ENCODE peak calls at places on chromosomes 13 and 19, in eight cellular contexts. F, E, P, Z, R, A, V and S are unnamed samples.

GRCh38 chr19:927044-927706 is 1.3 kb downstream of the ARID3A start:
- DNase-seq in F (no peak), V (peak), Z (no peak), R (peak), A (no peak), E (peak), P (no peak), S (no peak)

GRCh38 chr13:110137677-110138008 is 169.3 kb downstream of the COL4A1 start:
- DNase-seq in V (no peak), P (no peak), R (peak), F (peak), A (peak), Z (no peak), E (no peak), S (peak)

GRCh38 chr19:19021115-19021514 is 12.2 kb downstream of the SUGP2 start:
- DNase-seq in V (peak), E (peak), Z (peak), A (no peak), R (no peak), P (no peak), F (no peak), S (peak)

GRCh38 chr13:100876044-100876403 is 201.4 kb upstream of the TMTC4 start:
- DNase-seq in F (no peak), R (no peak), P (no peak), A (no peak), Z (no peak), V (no peak), E (no peak), S (no peak)

GRCh38 chr19:19558636-19559035 is 20.6 kb downstream of the CILP2 start:
- DNase-seq in P (no peak), V (no peak), E (no peak), R (no peak), A (no peak), F (no peak), Z (no peak), S (no peak)

GRCh38 chr13:111859361-111860105 is 207.4 kb upstream of the SOX1 start:
- DNase-seq in P (no peak), E (no peak), A (peak), Z (no peak), F (peak), V (no peak), R (no peak), S (no peak)

GRCh38 chr19:55552206-55552605 is 6.9 kb upstream of the SBK3 start:
- DNase-seq in Z (no peak), F (no peak), A (no peak), P (no peak), E (no peak), R (no peak), V (no peak), S (no peak)

GRCh38 chr13:30002577-30002976 is 152.2 kb upstream of the UBL3 start:
- DNase-seq in P (peak), F (no peak), R (no peak), Z (peak), V (peak), A (no peak), E (peak), S (no peak)

GRCh38 chr19:33456845-33457220 is 64.8 kb downstream of the PEPD start:
- DNase-seq in Z (no peak), V (no peak), P (no peak), F (no peak), E (no peak), A (no peak), R (no peak), S (no peak)

GRCh38 chr13:79349011-79349410 is 57.0 kb downstream of the RBM26 start:
- DNase-seq in E (no peak), R (no peak), Z (peak), V (no peak), P (no peak), A (no peak), F (no peak), S (no peak)

GRCh38 chr19:11116507-11116906 is 27.2 kb downstream of the LDLR start:
- DNase-seq in F (no peak), Z (no peak), E (no peak), A (no peak), V (no peak), P (no peak), R (no peak), S (no peak)

GRCh38 chr19:46426035-46426505 is 2.7 kb downstream of the PNMA8C start:
- DNase-seq in Z (peak), V (no peak), P (no peak), A (no peak), E (no peak), R (peak), F (no peak), S (peak)

GRCh38 chr13:33575378-33575777 is 242.6 kb upstream of the RFC3 start:
- DNase-seq in Z (no peak), A (no peak), P (no peak), R (no peak), V (no peak), E (no peak), F (no peak), S (no peak)

GRCh38 chr19:42370667-42371066 is 19.4 kb downstream of the CNFN start:
- DNase-seq in F (no peak), E (no peak), V (no peak), R (no peak), P (no peak), A (no peak), Z (peak), S (no peak)

GRCh38 chr13:110913322-110913721 is 1.5 kb downstream of the ANKRD10 start:
- DNase-seq in R (peak), P (no peak), F (no peak), V (peak), A (no peak), Z (no peak), E (no peak), S (no peak)

GRCh38 chr13:64410654-64411053 is 2819.5 kb downstream of the PCDH9 start:
- DNase-seq in A (no peak), E (no peak), V (no peak), R (no peak), F (no peak), Z (no peak), P (no peak), S (no peak)

GRCh38 chr19:7894612-7895309 is 6.5 kb downstream of the LRRC8E start:
- DNase-seq in P (no peak), V (no peak), Z (no peak), A (no peak), F (no peak), R (peak), E (no peak), S (no peak)

GRCh38 chr13:44311011-44311481 is 62.6 kb upstream of the SERP2 start:
- DNase-seq in F (no peak), A (no peak), V (peak), E (no peak), P (no peak), R (no peak), Z (peak), S (no peak)

GRCh38 chr19:48283908-48284307 is 14.0 kb downstream of the ZNF114 start:
- DNase-seq in R (no peak), A (no peak), F (no peak), V (peak), E (peak), Z (peak), P (peak), S (no peak)

GRCh38 chr19:30999726-31000125 is 349.5 kb downstream of the TSHZ3 start:
- DNase-seq in E (no peak), A (no peak), Z (no peak), P (peak), F (no peak), R (no peak), V (no peak), S (no peak)

GRCh38 chr19:13022859-13023636 is 27.8 kb downstream of the NFIX start:
- DNase-seq in F (peak), R (peak), Z (peak), A (no peak), P (peak), V (peak), E (peak), S (peak)

GRCh38 chr13:100203696-100204367 is 114.9 kb downstream of the PCCA start:
- DNase-seq in V (peak), F (no peak), A (no peak), E (peak), P (no peak), R (no peak), Z (peak), S (no peak)

GRCh38 chr13:72820898-72821279 is 39.0 kb downstream of the PIBF1 start:
- DNase-seq in E (no peak), V (no peak), R (no peak), F (no peak), Z (no peak), P (no peak), A (no peak), S (no peak)